ENCODE peak calls at places on chromosome 10, in six cellular contexts. O, U, K, X, G and I are unnamed samples.

GRCh38 chr10:1168763-1169162 is 112.6 kb downstream of the WDR37 start:
- DNase-seq in O (no peak), U (no peak), K (peak; percentile 40), X (no peak), G (no peak), I (no peak)

GRCh38 chr10:133099571-133099970 is 11.8 kb downstream of the ADGRA1 start:
- DNase-seq in O (no peak), U (no peak), K (no peak), X (no peak), G (no peak), I (no peak)

GRCh38 chr10:101244321-101245050 is 15.2 kb upstream of the LBX1 start:
- DNase-seq in O (no peak), U (no peak), K (no peak), X (peak; percentile 62), G (no peak), I (peak; percentile 48)

GRCh38 chr10:114167985-114168384 is 6.0 kb downstream of the CCDC186 start:
- DNase-seq in O (no peak), U (peak; percentile 52), K (no peak), X (no peak), G (no peak), I (no peak)

GRCh38 chr10:132104062-132104461 is 38.3 kb downstream of the JAKMIP3 start:
- DNase-seq in O (no peak), U (no peak), K (peak; percentile 14), X (no peak), G (no peak), I (no peak)

GRCh38 chr10:45526309-45526708 is 146.3 kb downstream of the ZFAND4 start:
- DNase-seq in O (no peak), U (no peak), K (no peak), X (no peak), G (no peak), I (no peak)

GRCh38 chr10:126014309-126014708 is 117.9 kb downstream of the FANK1 start:
- DNase-seq in O (no peak), U (no peak), K (no peak), X (no peak), G (no peak), I (peak; percentile 23)

GRCh38 chr10:3666525-3667302 is 118.3 kb downstream of the KLF6 start:
- DNase-seq in O (no peak), U (no peak), K (no peak), X (no peak), G (no peak), I (no peak)

GRCh38 chr10:5512331-5512730 is 12.4 kb upstream of the CALML3 start:
- DNase-seq in O (no peak), U (no peak), K (no peak), X (no peak), G (no peak), I (no peak)

GRCh38 chr10:122510736-122511135 is 49.4 kb downstream of the HTRA1 start:
- DNase-seq in O (no peak), U (no peak), K (no peak), X (no peak), G (no peak), I (no peak)

GRCh38 chr10:92480422-92480821 is 93.5 kb downstream of the IDE start:
- DNase-seq in O (no peak), U (no peak), K (no peak), X (no peak), G (no peak), I (no peak)

GRCh38 chr10:77157248-77158019 is 480.2 kb downstream of the KCNMA1 start:
- DNase-seq in O (peak; percentile 40), U (no peak), K (no peak), X (peak; percentile 80), G (no peak), I (peak; percentile 51)

GRCh38 chr10:92408017-92408361 is 117.0 kb downstream of the MARCHF5 start:
- DNase-seq in O (no peak), U (no peak), K (no peak), X (no peak), G (no peak), I (no peak)

GRCh38 chr10:19819419-19820033 is 3.3 kb downstream of the PLXDC2 start:
- DNase-seq in O (peak; percentile 32), U (peak; percentile 33), K (no peak), X (peak; percentile 66), G (peak; percentile 15), I (peak; percentile 76)

GRCh38 chr10:24272374-24272773 is 63.4 kb downstream of the KIAA1217 start:
- DNase-seq in O (no peak), U (no peak), K (no peak), X (peak; percentile 33), G (no peak), I (no peak)

GRCh38 chr10:59561397-59562121 is 148.1 kb downstream of the SLC16A9 start:
- DNase-seq in O (no peak), U (no peak), K (no peak), X (peak; percentile 81), G (no peak), I (peak; percentile 64)

GRCh38 chr10:114458955-114459354 is 54.7 kb upstream of the AFAP1L2 start:
- DNase-seq in O (peak; percentile 50), U (peak; percentile 67), K (peak; percentile 55), X (no peak), G (no peak), I (peak; percentile 26)

GRCh38 chr10:86283466-86284287 is 82.9 kb downstream of the GRID1 start:
- DNase-seq in O (no peak), U (no peak), K (no peak), X (no peak), G (no peak), I (no peak)

GRCh38 chr10:103661198-103661950 is 167.9 kb downstream of the NEURL1 start:
- DNase-seq in O (peak; percentile 77), U (no peak), K (no peak), X (peak; percentile 93), G (no peak), I (peak; percentile 92)

GRCh38 chr10:119252051-119252465 is 44.7 kb downstream of the GRK5 start:
- DNase-seq in O (no peak), U (no peak), K (no peak), X (peak; percentile 69), G (no peak), I (peak; percentile 61)
- TF ChIP-seq CTCF in O (no peak), U (no peak), K (no peak), X (peak; percentile 69), G (peak; percentile 80), I (peak; percentile 55)

GRCh38 chr10:72331575-72332422 is 22.9 kb downstream of the DNAJB12 start:
- DNase-seq in O (peak; percentile 86), U (peak; percentile 96), K (no peak), X (peak; percentile 59), G (no peak), I (peak; percentile 91)
- TF ChIP-seq CTCF in O (peak; percentile 87), U (peak; percentile 18), K (no peak), X (no peak), G (no peak), I (no peak)

DNA sequence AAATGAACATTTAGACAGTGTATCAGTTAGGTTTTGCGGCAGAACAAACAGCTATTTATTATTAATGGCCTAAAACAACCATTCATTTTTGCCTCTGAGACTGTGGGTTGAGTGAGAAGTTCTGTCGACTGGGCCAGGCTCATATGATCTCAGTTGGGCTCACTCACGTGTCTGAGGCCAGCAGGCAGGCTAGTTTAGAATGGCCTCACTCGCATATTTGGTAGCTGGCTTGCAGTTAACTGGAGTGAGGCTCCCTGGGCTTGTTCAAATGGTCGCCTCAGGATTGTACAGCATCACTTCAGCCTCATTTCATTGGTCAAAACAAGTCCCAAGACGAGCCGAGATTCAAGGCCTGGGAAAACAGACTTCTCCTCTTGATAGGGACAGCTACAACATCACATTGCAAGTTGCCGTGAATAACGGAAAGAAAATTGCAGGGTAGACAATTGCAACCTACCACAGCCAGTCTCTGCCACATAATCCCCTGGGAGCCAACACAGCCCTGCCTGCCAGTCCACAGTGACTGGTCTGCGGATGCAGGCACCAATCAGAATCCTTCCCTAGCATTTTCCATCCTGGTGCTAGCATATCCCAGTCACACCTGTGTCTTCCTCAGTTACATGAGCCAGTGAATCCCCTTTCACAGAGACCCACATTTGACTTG is 23.1 kb upstream of the PPIF start:
- DNase-seq in O (no peak), U (no peak), K (no peak), X (no peak), G (no peak), I (no peak)
- TF ChIP-seq CTCF in O (no peak), U (no peak), K (no peak), X (no peak), G (no peak), I (no peak)

GRCh38 chr10:80458638-80459037 is 4.5 kb downstream of the TSPAN14 start:
- DNase-seq in O (no peak), U (no peak), K (no peak), X (no peak), G (no peak), I (no peak)
- TF ChIP-seq CTCF in O (no peak), U (no peak), K (no peak), X (no peak), G (no peak), I (no peak)

GRCh38 chr10:91040343-91040742 is 119.5 kb upstream of the ANKRD1 start:
- DNase-seq in O (no peak), U (no peak), K (no peak), X (no peak), G (no peak), I (no peak)

GRCh38 chr10:91046891-91047290 is 126.0 kb upstream of the ANKRD1 start:
- DNase-seq in O (no peak), U (no peak), K (no peak), X (no peak), G (no peak), I (no peak)

GRCh38 chr10:91042069-91042468 is 121.2 kb upstream of the ANKRD1 start:
- DNase-seq in O (no peak), U (no peak), K (no peak), X (no peak), G (no peak), I (no peak)

GRCh38 chr10:91048380-91048779 is 127.5 kb upstream of the ANKRD1 start:
- DNase-seq in O (no peak), U (peak; percentile 8), K (no peak), X (no peak), G (no peak), I (no peak)

DNA sequence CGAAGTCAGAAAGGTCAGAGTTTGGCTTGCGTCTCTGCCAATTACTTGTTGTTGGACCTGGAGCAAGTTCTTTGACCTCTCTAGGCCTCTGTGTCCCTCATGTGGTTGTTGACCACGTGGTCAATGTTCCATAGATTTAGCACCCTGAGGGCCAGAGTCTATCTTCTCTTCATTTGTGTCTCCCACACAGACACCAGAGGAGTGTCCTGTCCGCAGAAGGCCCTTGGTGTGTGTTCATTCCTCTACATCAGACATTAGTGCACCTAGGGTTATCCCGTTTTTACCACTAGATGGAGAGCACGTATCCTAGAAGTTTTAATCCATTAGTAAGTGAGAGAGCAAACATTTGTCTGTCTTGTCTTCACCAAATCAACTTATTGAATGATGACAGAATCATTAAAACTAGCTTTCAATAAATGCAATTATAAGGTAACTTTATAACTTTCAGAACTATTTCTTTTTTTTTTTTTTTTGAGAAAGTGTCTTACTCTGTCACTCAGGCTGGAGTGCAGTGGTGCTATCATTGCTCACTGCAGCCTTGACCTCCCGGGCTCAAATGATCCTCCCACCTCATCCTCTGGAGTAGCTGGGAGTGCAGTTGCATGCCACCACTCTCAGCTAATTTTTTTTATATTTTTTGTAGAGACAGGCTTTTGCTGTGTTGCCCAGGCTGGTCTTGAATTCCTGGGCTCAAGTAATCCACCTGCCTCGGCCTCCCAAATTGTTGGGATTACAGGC is 122.5 kb upstream of the ANKRD1 start:
- DNase-seq in O (no peak), U (peak; percentile 23), K (no peak), X (peak; percentile 50), G (no peak), I (peak; percentile 69)
- TF ChIP-seq CTCF in O (no peak), U (peak; percentile 26), K (peak; percentile 55), X (peak; percentile 51), G (peak; percentile 73), I (peak; percentile 66)

GRCh38 chr10:46541017-46541661 is 15.3 kb downstream of the GPRIN2 start:
- DNase-seq in O (peak; percentile 60), U (no peak), K (peak; percentile 51), X (no peak), G (no peak), I (no peak)
- TF ChIP-seq CTCF in O (no peak), U (no peak), K (no peak), X (peak; percentile 30), G (no peak), I (peak; percentile 11)